ENCODE peak calls at places on chromosome 15, in seven cellular contexts. One of them, this sample, is unnamed.

GRCh38 chr15:39784125-39784524 is 1.5 kb upstream of the FSIP1 start:
- DNase-seq in A549: no peak
- DNase-seq in non-pigmented ciliary epithelial cell: no peak
- DNase-seq in glomerular endothelial cell: no peak
- DNase-seq in COR-L47: no peak
- DNase-seq in colonic mucosa: no peak
- DNase-seq in fibroblast of the aortic adventitia: peak; percentile 43
- DNase-seq in this sample: no peak

GRCh38 chr15:49075876-49076275 is 29.6 kb upstream of the SECISBP2L start:
- DNase-seq in A549: no peak
- DNase-seq in COR-L47: no peak
- DNase-seq in colonic mucosa: no peak
- DNase-seq in fibroblast of the aortic adventitia: no peak
- DNase-seq in non-pigmented ciliary epithelial cell: no peak
- DNase-seq in glomerular endothelial cell: no peak
- DNase-seq in this sample: no peak

GRCh38 chr15:84960391-84961113 is 21.1 kb upstream of the PDE8A start:
- DNase-seq in A549: no peak
- DNase-seq in fibroblast of the aortic adventitia: no peak
- DNase-seq in glomerular endothelial cell: no peak
- DNase-seq in COR-L47: no peak
- DNase-seq in non-pigmented ciliary epithelial cell: no peak
- DNase-seq in colonic mucosa: no peak
- DNase-seq in this sample: no peak

GRCh38 chr15:51051776-51052175 is 42.9 kb downstream of the TNFAIP8L3 start:
- DNase-seq in non-pigmented ciliary epithelial cell: no peak
- DNase-seq in A549: no peak
- DNase-seq in COR-L47: no peak
- DNase-seq in colonic mucosa: peak; percentile 27
- DNase-seq in glomerular endothelial cell: no peak
- DNase-seq in fibroblast of the aortic adventitia: peak; percentile 70
- DNase-seq in this sample: no peak

GRCh38 chr15:73072894-73073293 is 20.6 kb downstream of the NEO1 start:
- DNase-seq in glomerular endothelial cell: no peak
- DNase-seq in non-pigmented ciliary epithelial cell: no peak
- DNase-seq in COR-L47: no peak
- DNase-seq in fibroblast of the aortic adventitia: no peak
- DNase-seq in colonic mucosa: no peak
- DNase-seq in A549: no peak
- DNase-seq in this sample: no peak

GRCh38 chr15:101347454-101347853 is 52.4 kb upstream of the SNRPA1 start:
- DNase-seq in colonic mucosa: no peak
- DNase-seq in glomerular endothelial cell: no peak
- DNase-seq in COR-L47: no peak
- DNase-seq in fibroblast of the aortic adventitia: no peak
- DNase-seq in A549: no peak
- DNase-seq in non-pigmented ciliary epithelial cell: no peak
- DNase-seq in this sample: no peak

GRCh38 chr15:74178326-74179100 is 5.0 kb downstream of the ISLR start:
- DNase-seq in COR-L47: no peak
- DNase-seq in A549: no peak
- DNase-seq in fibroblast of the aortic adventitia: no peak
- DNase-seq in colonic mucosa: no peak
- DNase-seq in non-pigmented ciliary epithelial cell: no peak
- DNase-seq in glomerular endothelial cell: no peak
- DNase-seq in this sample: no peak

GRCh38 chr15:63473999-63474809 is 30.2 kb upstream of the USP3 start:
- DNase-seq in glomerular endothelial cell: no peak
- DNase-seq in fibroblast of the aortic adventitia: peak; percentile 72
- DNase-seq in COR-L47: no peak
- DNase-seq in A549: peak; percentile 95
- DNase-seq in non-pigmented ciliary epithelial cell: no peak
- DNase-seq in colonic mucosa: peak; percentile 73
- DNase-seq in this sample: no peak

GRCh38 chr15:77042955-77043920 is 27.7 kb downstream of the TSPAN3 start:
- DNase-seq in A549: no peak
- DNase-seq in glomerular endothelial cell: no peak
- DNase-seq in COR-L47: no peak
- DNase-seq in fibroblast of the aortic adventitia: no peak
- DNase-seq in non-pigmented ciliary epithelial cell: no peak
- DNase-seq in colonic mucosa: peak; percentile 16
- DNase-seq in this sample: no peak

GRCh38 chr15:52668133-52668532 is 11.1 kb downstream of the ATOSA start:
- DNase-seq in COR-L47: no peak
- DNase-seq in A549: no peak
- DNase-seq in fibroblast of the aortic adventitia: peak; percentile 12
- DNase-seq in colonic mucosa: no peak
- DNase-seq in non-pigmented ciliary epithelial cell: no peak
- DNase-seq in glomerular endothelial cell: no peak
- DNase-seq in this sample: no peak

GRCh38 chr15:44082558-44083151 is 112.4 kb downstream of the FRMD5 start:
- DNase-seq in colonic mucosa: no peak
- DNase-seq in glomerular endothelial cell: no peak
- DNase-seq in non-pigmented ciliary epithelial cell: no peak
- DNase-seq in A549: no peak
- DNase-seq in fibroblast of the aortic adventitia: peak; percentile 63
- DNase-seq in COR-L47: no peak
- DNase-seq in this sample: no peak

GRCh38 chr15:29860872-29861271 is 38.6 kb upstream of the TJP1 start:
- DNase-seq in COR-L47: no peak
- DNase-seq in fibroblast of the aortic adventitia: peak; percentile 19
- DNase-seq in A549: no peak
- DNase-seq in glomerular endothelial cell: no peak
- DNase-seq in colonic mucosa: no peak
- DNase-seq in non-pigmented ciliary epithelial cell: no peak
- DNase-seq in this sample: no peak

GRCh38 chr15:44808557-44808956 is 72.2 kb downstream of the TRIM69 start:
- DNase-seq in COR-L47: no peak
- DNase-seq in non-pigmented ciliary epithelial cell: no peak
- DNase-seq in colonic mucosa: no peak
- DNase-seq in A549: no peak
- DNase-seq in glomerular endothelial cell: no peak
- DNase-seq in fibroblast of the aortic adventitia: no peak
- DNase-seq in this sample: no peak

GRCh38 chr15:80825361-80826030 is 46.3 kb downstream of the CEMIP start:
- DNase-seq in A549: no peak
- DNase-seq in non-pigmented ciliary epithelial cell: no peak
- DNase-seq in glomerular endothelial cell: no peak
- DNase-seq in COR-L47: peak; percentile 20
- DNase-seq in fibroblast of the aortic adventitia: peak; percentile 82
- DNase-seq in colonic mucosa: no peak
- DNase-seq in this sample: no peak

GRCh38 chr15:73284073-73284472 is 84.7 kb downstream of the HCN4 start:
- DNase-seq in COR-L47: no peak
- DNase-seq in fibroblast of the aortic adventitia: peak; percentile 45
- DNase-seq in A549: peak; percentile 17
- DNase-seq in non-pigmented ciliary epithelial cell: peak; percentile 13
- DNase-seq in glomerular endothelial cell: no peak
- DNase-seq in colonic mucosa: no peak
- DNase-seq in this sample: no peak

This sample was measured in smooth muscle cell of the brain vasculature.